ENCODE peak calls at places on chromosome 22, in four cellular contexts. One of them, this sample, is unnamed.

GRCh38 chr22:21755855-21756284 is 20.3 kb upstream of the YPEL1 start:
- DNase-seq in H1: no peak
- DNase-seq in HepG2: peak; percentile 18
- DNase-seq in NT2/D1: no peak
- DNase-seq in this sample: no peak

GRCh38 chr22:24181996-24182560 is 791 bp downstream of the SUSD2 start:
- DNase-seq in NT2/D1: no peak
- DNase-seq in HepG2: no peak
- DNase-seq in H1: no peak
- DNase-seq in this sample: no peak

GRCh38 chr22:36343070-36343719 is 44.6 kb downstream of the MYH9 start:
- DNase-seq in NT2/D1: no peak
- DNase-seq in HepG2: no peak
- DNase-seq in H1: no peak
- DNase-seq in this sample: no peak

GRCh38 chr22:35581023-35581413 is 36.1 kb downstream of the MB start:
- DNase-seq in H1: no peak
- DNase-seq in HepG2: no peak
- DNase-seq in NT2/D1: no peak
- DNase-seq in this sample: no peak

GRCh38 chr22:19678949-19679348 is 35.4 kb upstream of the SEPTIN5 start:
- DNase-seq in H1: no peak
- DNase-seq in NT2/D1: no peak
- DNase-seq in HepG2: no peak
- DNase-seq in this sample: no peak

GRCh38 chr22:35938226-35938625 is 90.4 kb downstream of the RBFOX2 start:
- DNase-seq in NT2/D1: no peak
- DNase-seq in H1: no peak
- DNase-seq in HepG2: no peak
- DNase-seq in this sample: no peak

GRCh38 chr22:36355362-36355761 is 32.4 kb downstream of the MYH9 start:
- DNase-seq in H1: no peak
- DNase-seq in NT2/D1: no peak
- DNase-seq in HepG2: no peak
- DNase-seq in this sample: no peak

GRCh38 chr22:43272869-43273318 is 70.3 kb downstream of the SCUBE1 start:
- DNase-seq in NT2/D1: no peak
- DNase-seq in HepG2: no peak
- DNase-seq in H1: no peak
- DNase-seq in this sample: no peak

GRCh38 chr22:49355206-49355920 is 472.3 kb downstream of the BRD1 start:
- DNase-seq in H1: peak; percentile 33
- DNase-seq in NT2/D1: no peak
- DNase-seq in HepG2: no peak
- DNase-seq in this sample: no peak

DNA sequence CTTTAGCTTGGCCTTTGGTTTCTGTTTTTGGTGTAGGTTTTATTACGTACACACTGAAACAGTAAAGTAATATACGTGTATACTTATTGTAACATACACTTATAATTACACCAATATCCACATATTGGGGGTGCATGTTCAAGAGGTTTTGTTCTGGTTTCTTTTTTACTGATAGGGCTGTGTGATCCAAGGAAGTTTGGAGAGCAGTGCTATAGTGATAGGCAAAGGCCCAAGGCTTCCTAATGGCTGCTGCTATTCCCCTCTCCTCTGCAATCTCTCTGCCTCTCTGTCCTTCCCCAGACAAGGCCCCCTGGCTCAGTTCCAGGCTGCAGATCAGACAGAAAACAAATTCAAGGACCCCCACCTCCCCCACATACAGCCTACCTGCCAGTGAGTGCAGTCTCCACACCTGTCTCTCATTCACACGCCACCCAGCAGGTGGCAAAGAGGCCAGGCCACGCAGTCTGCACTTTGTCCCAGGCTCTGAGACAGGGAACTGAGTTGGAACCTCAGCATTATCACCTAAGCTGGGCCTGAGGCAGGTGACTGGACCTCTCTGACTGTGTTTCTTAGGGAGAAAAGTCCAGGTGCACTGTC is 15.1 kb downstream of the TMEM184B start:
- DNase-seq in H1: no peak
- DNase-seq in NT2/D1: no peak
- DNase-seq in HepG2: no peak
- DNase-seq in this sample: no peak
- TF ChIP-seq ZNF274 in H1: no peak
- TF ChIP-seq ZNF274 in NT2/D1: no peak
- TF ChIP-seq ZNF274 in HepG2: no peak
- TF ChIP-seq ZNF274 in this sample: no peak

DNA sequence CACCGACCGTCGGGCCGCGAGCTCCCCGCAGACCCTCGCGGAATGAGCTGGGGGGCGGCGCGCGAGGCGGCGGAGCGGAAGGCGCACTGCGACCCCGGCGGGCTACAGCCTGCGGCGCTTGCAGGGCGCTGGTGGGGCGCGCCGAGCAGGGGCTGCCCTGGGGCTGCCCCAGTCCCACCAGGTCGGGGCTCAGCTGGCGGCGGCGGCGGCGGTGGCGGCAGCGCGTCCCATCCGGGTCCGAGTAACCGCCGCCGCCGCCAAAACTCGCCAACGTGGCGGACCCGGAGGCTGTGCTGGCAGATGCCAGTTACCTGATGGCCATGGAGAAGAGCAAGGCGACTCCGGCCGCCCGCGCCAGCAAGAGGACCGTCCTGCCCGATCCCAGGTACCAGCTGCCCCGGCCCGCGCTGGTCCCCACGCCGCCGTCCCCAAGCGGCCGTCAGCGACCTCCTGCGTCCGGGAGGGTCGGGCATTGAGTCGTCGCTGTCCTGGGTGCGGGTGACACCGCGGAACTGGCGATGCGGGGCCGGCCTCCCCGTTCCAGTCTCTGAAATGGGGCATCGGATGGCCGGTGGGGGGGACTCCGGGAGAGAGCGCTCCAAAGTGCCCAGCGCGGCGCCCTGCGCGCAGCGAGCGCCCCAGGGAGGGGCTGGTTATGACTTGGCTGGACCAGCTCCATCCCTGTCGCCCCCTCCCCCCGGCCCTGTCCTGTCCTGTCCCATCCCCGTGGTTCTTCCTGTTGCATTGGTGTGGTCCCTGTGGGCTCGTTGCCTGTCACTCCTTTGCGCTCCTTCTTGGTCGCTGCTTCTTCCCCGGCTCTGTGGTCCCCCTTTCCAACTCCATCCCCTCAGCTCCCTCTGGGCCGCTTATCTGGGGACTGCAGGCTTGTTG is 63.5 kb downstream of the CRYBB2 start:
- DNase-seq in HepG2: no peak
- DNase-seq in H1: peak; percentile 78
- DNase-seq in NT2/D1: peak; percentile 57
- DNase-seq in this sample: no peak
- TF ChIP-seq ZNF274 in HepG2: no peak
- TF ChIP-seq ZNF274 in H1: no peak
- TF ChIP-seq ZNF274 in NT2/D1: no peak
- TF ChIP-seq ZNF274 in this sample: no peak

GRCh38 chr22:39933741-39934140 is 26.5 kb upstream of the TMA7B start:
- DNase-seq in HepG2: no peak
- DNase-seq in H1: no peak
- DNase-seq in NT2/D1: no peak
- DNase-seq in this sample: no peak

GRCh38 chr22:39932166-39932565 is 28.0 kb upstream of the TMA7B start:
- DNase-seq in HepG2: no peak
- DNase-seq in NT2/D1: no peak
- DNase-seq in H1: no peak
- DNase-seq in this sample: no peak

GRCh38 chr22:39931271-39931670 is 28.9 kb upstream of the TMA7B start:
- DNase-seq in HepG2: no peak
- DNase-seq in H1: no peak
- DNase-seq in NT2/D1: no peak
- DNase-seq in this sample: no peak

GRCh38 chr22:39935116-39935515 is 25.1 kb upstream of the TMA7B start:
- DNase-seq in HepG2: no peak
- DNase-seq in H1: no peak
- DNase-seq in NT2/D1: no peak
- DNase-seq in this sample: no peak

GRCh38 chr22:39932918-39933649 is 27.1 kb upstream of the TMA7B start:
- DNase-seq in NT2/D1: peak; percentile 81
- DNase-seq in HepG2: peak; percentile 29
- DNase-seq in H1: peak; percentile 86
- DNase-seq in this sample: peak; percentile 35
- TF ChIP-seq ZNF274 in NT2/D1: no peak
- TF ChIP-seq ZNF274 in HepG2: no peak
- TF ChIP-seq ZNF274 in H1: no peak
- TF ChIP-seq ZNF274 in this sample: no peak

GRCh38 chr22:47027766-47028165 is 265.3 kb downstream of the TBC1D22A start:
- DNase-seq in NT2/D1: no peak
- DNase-seq in HepG2: no peak
- DNase-seq in H1: no peak
- DNase-seq in this sample: no peak
- TF ChIP-seq ZNF274 in NT2/D1: no peak
- TF ChIP-seq ZNF274 in HepG2: no peak
- TF ChIP-seq ZNF274 in H1: no peak
- TF ChIP-seq ZNF274 in this sample: no peak

DNA sequence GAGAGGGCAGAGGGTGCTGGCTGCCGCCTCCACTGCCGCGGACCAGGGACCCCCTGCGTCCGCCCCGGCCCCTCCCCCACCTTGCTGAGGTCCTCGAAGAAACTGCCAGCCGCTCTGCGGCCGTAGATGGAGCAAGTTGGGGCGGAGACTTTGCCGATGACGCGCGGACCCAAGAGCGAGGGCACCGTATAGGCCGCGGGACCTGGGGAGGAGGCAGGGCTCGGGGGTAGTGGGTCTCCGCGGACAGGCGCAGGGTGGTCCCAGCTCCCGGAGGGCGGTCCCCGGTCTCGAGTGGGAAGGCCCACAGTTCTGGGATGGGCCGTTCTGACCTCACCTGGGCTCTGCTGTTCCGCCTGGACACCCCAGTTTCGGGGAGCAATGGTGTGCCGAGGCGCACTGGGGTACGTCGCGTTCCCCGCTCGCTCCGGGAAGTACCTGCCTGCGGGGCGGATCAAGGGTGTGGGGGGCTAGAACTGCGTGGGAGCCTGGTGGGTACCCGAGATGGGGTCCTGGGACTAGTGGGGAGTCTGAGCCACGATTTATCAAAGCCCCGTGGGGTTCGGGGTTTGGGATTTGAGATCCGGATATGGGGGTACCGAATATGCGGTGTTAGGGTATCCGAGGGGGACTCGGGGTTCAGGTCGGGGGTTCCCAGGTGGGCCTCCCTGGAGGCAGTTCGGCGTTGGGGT is 1.2 kb upstream of the TYMP start:
- DNase-seq in H1: peak; percentile 82
- DNase-seq in NT2/D1: no peak
- DNase-seq in HepG2: peak; percentile 47
- DNase-seq in this sample: peak; percentile 76
- TF ChIP-seq ZNF274 in H1: no peak
- TF ChIP-seq ZNF274 in NT2/D1: no peak
- TF ChIP-seq ZNF274 in HepG2: no peak
- TF ChIP-seq ZNF274 in this sample: no peak

This sample was measured in HCT116.